ENCODE peak calls at places on chromosomes 4 and X, in eight cellular contexts. H, Y, W, G, K, U, V and M are unnamed samples.
A peak's percentile ranks its signal among the peaks of the same experiment; 100 is the strongest.

GRCh38 chr4:102569200-102569599 is 68.0 kb downstream of the NFKB1 start:
- DNase-seq in Y (no peak), H (no peak), U (no peak), G (no peak), K (no peak), V (peak; percentile 95), W (peak; percentile 64), M (peak; percentile 73)

GRCh38 chr4:44670466-44671199 is 7.6 kb upstream of the GUF1 start:
- DNase-seq in K (no peak), U (no peak), W (no peak), V (no peak), Y (no peak), H (no peak), G (no peak), M (no peak)

GRCh38 chrX:135984220-135984619 is 1.0 kb upstream of the SLC9A6 start:
- DNase-seq in U (no peak), K (no peak), W (no peak), Y (no peak), H (no peak), G (no peak), V (peak; percentile 42), M (peak; percentile 17)

GRCh38 chr4:188328966-188329365 is 189.7 kb downstream of the TRIML1 start:
- DNase-seq in Y (no peak), G (no peak), V (no peak), H (no peak), W (no peak), K (no peak), U (no peak), M (no peak)

GRCh38 chrX:68490644-68491043 is 8.2 kb upstream of the YIPF6 start:
- DNase-seq in U (no peak), W (peak; percentile 38), Y (no peak), K (no peak), G (peak; percentile 8), V (peak; percentile 38), H (no peak), M (peak; percentile 52)

GRCh38 chr4:55216871-55217635 is 91.7 kb upstream of the KDR start:
- DNase-seq in G (no peak), W (peak; percentile 17), H (no peak), V (peak; percentile 4), U (no peak), Y (no peak), K (no peak), M (no peak)

GRCh38 chr4:28357985-28358384 is 1497.3 kb downstream of the STIM2 start:
- DNase-seq in H (no peak), K (no peak), Y (no peak), W (peak; percentile 71), G (no peak), V (peak; percentile 32), U (no peak), M (no peak)

GRCh38 chr4:88335092-88335665 is 43.5 kb upstream of the HERC6 start:
- DNase-seq in G (peak; percentile 12), H (no peak), V (no peak), Y (no peak), K (no peak), W (peak; percentile 28), U (no peak), M (no peak)

GRCh38 chrX:106894392-106894909 is 8.7 kb downstream of the RIPPLY1 start:
- DNase-seq in G (peak; percentile 86), K (peak; percentile 60), H (no peak), Y (no peak), V (peak; percentile 51), W (peak; percentile 80), U (peak; percentile 13), M (peak; percentile 71)

GRCh38 chrX:74293343-74293946 is 10.5 kb upstream of the ZCCHC13 start:
- DNase-seq in H (peak; percentile 34), W (peak; percentile 79), U (peak; percentile 40), G (peak; percentile 82), V (peak; percentile 56), Y (peak; percentile 27), K (peak; percentile 73), M (peak; percentile 46)

GRCh38 chr4:41725254-41725653 is 23.3 kb downstream of the PHOX2B start:
- DNase-seq in Y (no peak), U (no peak), K (no peak), W (no peak), H (no peak), G (no peak), V (no peak), M (no peak)
- TF ChIP-seq CTCF in Y (no peak), U (no peak), K (no peak), W (no peak), H (no peak), G (no peak), V (no peak), M (peak; percentile 37)

GRCh38 chr4:31793907-31794306 is 1073.7 kb downstream of the PCDH7 start:
- DNase-seq in V (no peak), Y (no peak), K (no peak), W (no peak), U (no peak), G (no peak), H (no peak), M (no peak)
- TF ChIP-seq CTCF in V (no peak), Y (no peak), K (no peak), W (peak; percentile 25), U (no peak), G (peak; percentile 25), H (no peak), M (peak; percentile 50)

GRCh38 chr4:156983366-156983765 is 11.8 kb upstream of the PDGFC start:
- DNase-seq in U (no peak), G (no peak), V (peak; percentile 47), H (no peak), K (no peak), W (peak; percentile 63), Y (no peak), M (peak; percentile 25)
- TF ChIP-seq CTCF in U (no peak), G (peak; percentile 55), V (peak; percentile 35), H (no peak), K (no peak), W (peak; percentile 64), Y (no peak), M (peak; percentile 71)

DNA sequence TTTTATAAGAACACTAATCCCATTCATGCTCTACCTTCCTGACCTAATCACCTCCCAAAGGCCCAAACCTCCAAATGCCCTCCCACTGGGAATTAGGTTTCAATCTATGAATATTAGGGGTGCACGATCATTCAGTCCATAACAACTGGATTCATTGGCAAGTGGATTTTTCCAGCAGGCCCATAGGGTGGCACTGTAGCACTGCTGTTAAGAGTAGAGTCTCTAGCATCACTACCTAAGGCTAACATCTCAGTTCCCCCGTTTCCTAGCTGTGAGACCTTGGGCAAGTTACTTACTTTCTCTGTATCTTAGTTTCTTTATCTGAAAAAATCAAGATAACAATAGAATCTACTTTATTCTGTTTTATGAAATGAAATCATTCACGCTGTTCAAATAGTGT is 315.8 kb downstream of the STIM2 start:
- DNase-seq in H (no peak), W (peak; percentile 2), Y (no peak), G (peak; percentile 42), U (no peak), K (no peak), V (peak; percentile 42), M (no peak)
- TF ChIP-seq CTCF in H (no peak), W (no peak), Y (no peak), G (peak; percentile 6), U (no peak), K (no peak), V (peak; percentile 41), M (peak; percentile 75)

GRCh38 chrX:120136128-120136527 is 20.4 kb upstream of the RHOXF1 start:
- DNase-seq in G (no peak), W (no peak), U (no peak), V (no peak), K (no peak), Y (no peak), H (no peak), M (no peak)

GRCh38 chrX:120140293-120140981 is 18.0 kb upstream of the RHOXF2 start:
- DNase-seq in K (no peak), H (no peak), W (no peak), U (no peak), G (no peak), Y (no peak), V (no peak), M (no peak)

DNA sequence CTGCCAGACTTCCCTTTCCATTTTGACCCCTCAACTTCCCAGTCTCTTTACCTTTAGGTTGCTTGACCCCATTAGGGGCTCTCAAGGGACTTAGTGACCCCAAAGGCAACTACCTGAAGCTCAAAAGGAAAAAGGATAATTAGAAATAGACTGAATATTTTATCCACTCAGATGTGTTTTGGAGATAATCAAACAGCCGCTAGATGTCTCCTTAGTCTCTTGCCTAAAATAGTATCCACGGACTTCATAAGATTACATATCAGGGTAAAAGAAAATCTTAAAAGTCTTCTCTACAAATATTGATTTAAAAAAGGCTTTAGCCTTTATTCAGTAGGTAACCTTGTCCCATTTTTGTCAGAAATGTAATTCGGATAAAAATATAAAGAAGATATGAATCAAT is 21.0 kb upstream of the RHOXF2 start:
- DNase-seq in H (no peak), Y (no peak), V (no peak), G (no peak), U (no peak), K (no peak), W (no peak), M (no peak)
- TF ChIP-seq CTCF in H (no peak), Y (no peak), V (no peak), G (peak; percentile 4), U (no peak), K (no peak), W (no peak), M (no peak)

GRCh38 chr4:157225096-157225495 is 4.6 kb downstream of the GRIA2 start:
- DNase-seq in W (no peak), H (no peak), G (no peak), K (no peak), U (no peak), Y (no peak), V (no peak), M (no peak)

GRCh38 chr4:157223446-157223845 is 2.9 kb downstream of the GRIA2 start:
- DNase-seq in H (no peak), U (no peak), G (no peak), V (no peak), W (no peak), Y (no peak), K (no peak), M (no peak)

GRCh38 chr4:157226601-157227000 is 6.1 kb downstream of the GRIA2 start:
- DNase-seq in U (no peak), G (no peak), K (no peak), H (no peak), W (no peak), V (no peak), Y (no peak), M (no peak)

GRCh38 chr4:157222764-157223145 is 2.2 kb downstream of the GRIA2 start:
- DNase-seq in W (no peak), Y (no peak), V (no peak), K (no peak), H (no peak), G (no peak), U (no peak), M (no peak)

GRCh38 chr4:157226035-157226434 is 5.5 kb downstream of the GRIA2 start:
- DNase-seq in K (no peak), G (no peak), Y (no peak), W (peak; percentile 1), V (no peak), U (no peak), H (no peak), M (no peak)
- TF ChIP-seq CTCF in K (no peak), G (no peak), Y (no peak), W (no peak), V (no peak), U (no peak), H (no peak), M (peak; percentile 22)